ENCODE peak calls at places on chromosomes 13 and 19, in five cellular contexts. One of them, this sample, is unnamed.

GRCh38 chr13:108495686-108496363 is 133.6 kb upstream of the MYO16 start:
- DNase-seq in kidney epithelial cell: no peak
- DNase-seq in IMR-90: no peak
- DNase-seq in lower lobe of right lung: no peak
- DNase-seq in Panc1: no peak
- DNase-seq in this sample: no peak

GRCh38 chr19:57888494-57889231 is at the start of gene ZNF814:
- DNase-seq in IMR-90: peak; percentile 84
- DNase-seq in Panc1: no peak
- DNase-seq in kidney epithelial cell: peak; percentile 57
- DNase-seq in lower lobe of right lung: peak; percentile 78
- DNase-seq in this sample: peak; percentile 29

GRCh38 chr13:32415019-32415418 is 12.9 kb downstream of the N4BP2L1 start:
- DNase-seq in Panc1: no peak
- DNase-seq in lower lobe of right lung: no peak
- DNase-seq in IMR-90: no peak
- DNase-seq in kidney epithelial cell: no peak
- DNase-seq in this sample: no peak

GRCh38 chr19:1237027-1237659 is 662 bp downstream of the CBARP start:
- DNase-seq in lower lobe of right lung: no peak
- DNase-seq in IMR-90: no peak
- DNase-seq in Panc1: no peak
- DNase-seq in kidney epithelial cell: no peak
- DNase-seq in this sample: no peak

GRCh38 chr13:98272549-98272948 is 95.5 kb upstream of the RNF113B start:
- DNase-seq in IMR-90: no peak
- DNase-seq in kidney epithelial cell: no peak
- DNase-seq in Panc1: no peak
- DNase-seq in lower lobe of right lung: no peak
- DNase-seq in this sample: no peak

GRCh38 chr19:47187023-47187655 is 43.9 kb downstream of the BBC3 start:
- DNase-seq in lower lobe of right lung: no peak
- DNase-seq in Panc1: no peak
- DNase-seq in kidney epithelial cell: no peak
- DNase-seq in IMR-90: no peak
- DNase-seq in this sample: no peak

GRCh38 chr13:50589651-50590054 is 253.8 kb downstream of the DLEU7 start:
- DNase-seq in IMR-90: peak; percentile 85
- DNase-seq in kidney epithelial cell: peak; percentile 48
- DNase-seq in Panc1: no peak
- DNase-seq in lower lobe of right lung: no peak
- DNase-seq in this sample: peak; percentile 72

GRCh38 chr19:45164577-45165335 is 4.0 kb upstream of the NKPD1 start:
- DNase-seq in IMR-90: peak; percentile 46
- DNase-seq in lower lobe of right lung: peak; percentile 86
- DNase-seq in Panc1: no peak
- DNase-seq in kidney epithelial cell: peak; percentile 63
- DNase-seq in this sample: no peak

GRCh38 chr13:95197548-95197947 is 103.7 kb downstream of the ABCC4 start:
- DNase-seq in kidney epithelial cell: no peak
- DNase-seq in lower lobe of right lung: no peak
- DNase-seq in Panc1: no peak
- DNase-seq in IMR-90: no peak
- DNase-seq in this sample: no peak

GRCh38 chr13:41587490-41587889 is 130.1 kb downstream of the RGCC start:
- DNase-seq in Panc1: no peak
- DNase-seq in kidney epithelial cell: no peak
- DNase-seq in lower lobe of right lung: no peak
- DNase-seq in IMR-90: no peak
- DNase-seq in this sample: no peak

GRCh38 chr19:47391510-47392223 is 27.7 kb downstream of the MEIS3 start:
- DNase-seq in lower lobe of right lung: peak; percentile 86
- DNase-seq in Panc1: peak; percentile 36
- DNase-seq in IMR-90: peak; percentile 66
- DNase-seq in kidney epithelial cell: peak; percentile 7
- DNase-seq in this sample: peak; percentile 21

GRCh38 chr13:70171151-70171550 is 62.9 kb upstream of the KLHL1 start:
- DNase-seq in Panc1: no peak
- DNase-seq in kidney epithelial cell: no peak
- DNase-seq in IMR-90: no peak
- DNase-seq in lower lobe of right lung: no peak
- DNase-seq in this sample: no peak

GRCh38 chr19:17950310-17951150 is 16.4 kb upstream of the KCNN1 start:
- DNase-seq in IMR-90: no peak
- DNase-seq in lower lobe of right lung: no peak
- DNase-seq in Panc1: no peak
- DNase-seq in kidney epithelial cell: no peak
- DNase-seq in this sample: no peak

GRCh38 chr13:73810647-73811046 is 323.6 kb downstream of the KLF12 start:
- DNase-seq in lower lobe of right lung: no peak
- DNase-seq in kidney epithelial cell: no peak
- DNase-seq in Panc1: no peak
- DNase-seq in IMR-90: peak; percentile 72
- DNase-seq in this sample: no peak

GRCh38 chr13:111283991-111284390 is 36.5 kb upstream of the TEX29 start:
- DNase-seq in IMR-90: no peak
- DNase-seq in Panc1: no peak
- DNase-seq in lower lobe of right lung: no peak
- DNase-seq in kidney epithelial cell: no peak
- DNase-seq in this sample: no peak

GRCh38 chr13:76991432-76991795 is 467 bp upstream of the CLN5 start:
- DNase-seq in lower lobe of right lung: peak; percentile 60
- DNase-seq in kidney epithelial cell: no peak
- DNase-seq in Panc1: no peak
- DNase-seq in IMR-90: no peak
- DNase-seq in this sample: no peak

GRCh38 chr19:41311072-41311471 is 1.1 kb downstream of the CCDC97 start:
- DNase-seq in IMR-90: no peak
- DNase-seq in kidney epithelial cell: no peak
- DNase-seq in Panc1: no peak
- DNase-seq in lower lobe of right lung: no peak
- DNase-seq in this sample: no peak

GRCh38 chr19:28744943-28745342 is 468.0 kb downstream of the UQCRFS1 start:
- DNase-seq in Panc1: no peak
- DNase-seq in kidney epithelial cell: no peak
- DNase-seq in lower lobe of right lung: no peak
- DNase-seq in IMR-90: no peak
- DNase-seq in this sample: no peak

GRCh38 chr19:36488816-36489138 is 584 bp downstream of the ZNF566 start:
- DNase-seq in kidney epithelial cell: no peak
- DNase-seq in lower lobe of right lung: no peak
- DNase-seq in Panc1: no peak
- DNase-seq in IMR-90: no peak
- DNase-seq in this sample: no peak

GRCh38 chr19:47111081-47111589 is 2.4 kb downstream of the ZC3H4 start:
- DNase-seq in IMR-90: no peak
- DNase-seq in lower lobe of right lung: peak; percentile 59
- DNase-seq in Panc1: no peak
- DNase-seq in kidney epithelial cell: no peak
- DNase-seq in this sample: no peak

GRCh38 chr13:113604186-113604585 is 19.6 kb downstream of the TFDP1 start:
- DNase-seq in lower lobe of right lung: no peak
- DNase-seq in IMR-90: no peak
- DNase-seq in Panc1: no peak
- DNase-seq in kidney epithelial cell: no peak
- DNase-seq in this sample: no peak

GRCh38 chr13:30371649-30372265 is 50.5 kb upstream of the UBE2L5 start:
- DNase-seq in IMR-90: peak; percentile 82
- DNase-seq in kidney epithelial cell: no peak
- DNase-seq in Panc1: no peak
- DNase-seq in lower lobe of right lung: no peak
- DNase-seq in this sample: peak; percentile 28

GRCh38 chr19:32201661-32202060 is 143.7 kb upstream of the ZNF507 start:
- DNase-seq in lower lobe of right lung: no peak
- DNase-seq in IMR-90: no peak
- DNase-seq in Panc1: no peak
- DNase-seq in kidney epithelial cell: no peak
- DNase-seq in this sample: no peak

GRCh38 chr13:25214371-25215252 is 42.5 kb upstream of the AMER2 start:
- DNase-seq in Panc1: no peak
- DNase-seq in lower lobe of right lung: no peak
- DNase-seq in kidney epithelial cell: no peak
- DNase-seq in IMR-90: peak; percentile 21
- DNase-seq in this sample: peak; percentile 14

GRCh38 chr13:100987993-100988392 is 313.4 kb upstream of the TMTC4 start:
- DNase-seq in kidney epithelial cell: no peak
- DNase-seq in IMR-90: peak; percentile 26
- DNase-seq in Panc1: no peak
- DNase-seq in lower lobe of right lung: no peak
- DNase-seq in this sample: no peak

GRCh38 chr13:30572859-30573275 is 44.9 kb upstream of the USPL1 start:
- DNase-seq in lower lobe of right lung: no peak
- DNase-seq in IMR-90: peak; percentile 57
- DNase-seq in Panc1: no peak
- DNase-seq in kidney epithelial cell: no peak
- DNase-seq in this sample: no peak

GRCh38 chr19:14333101-14333871 is 48.0 kb upstream of the ADGRE5 start:
- DNase-seq in kidney epithelial cell: no peak
- DNase-seq in Panc1: no peak
- DNase-seq in IMR-90: no peak
- DNase-seq in lower lobe of right lung: no peak
- DNase-seq in this sample: no peak

GRCh38 chr13:39363393-39363792 is 239.6 kb downstream of the LHFPL6 start:
- DNase-seq in Panc1: no peak
- DNase-seq in IMR-90: no peak
- DNase-seq in kidney epithelial cell: no peak
- DNase-seq in lower lobe of right lung: no peak
- DNase-seq in this sample: no peak

GRCh38 chr13:25455146-25455545 is 83.4 kb downstream of the ATP8A2 start:
- DNase-seq in IMR-90: no peak
- DNase-seq in kidney epithelial cell: no peak
- DNase-seq in Panc1: no peak
- DNase-seq in lower lobe of right lung: no peak
- DNase-seq in this sample: no peak

GRCh38 chr13:21034602-21035190 is 26.7 kb downstream of the LATS2 start:
- DNase-seq in IMR-90: no peak
- DNase-seq in Panc1: no peak
- DNase-seq in lower lobe of right lung: no peak
- DNase-seq in kidney epithelial cell: peak; percentile 28
- DNase-seq in this sample: no peak

GRCh38 chr13:75766636-75767035 is 130.5 kb downstream of the LMO7 start:
- DNase-seq in Panc1: no peak
- DNase-seq in lower lobe of right lung: no peak
- DNase-seq in kidney epithelial cell: no peak
- DNase-seq in IMR-90: no peak
- DNase-seq in this sample: no peak
- H3K4me3 ChIP-seq in Panc1: no peak overlapping the region
- H3K4me3 ChIP-seq in lower lobe of right lung: peak overlapping the region; percentile 47
- H3K4me3 ChIP-seq in kidney epithelial cell: no peak overlapping the region
- H3K4me3 ChIP-seq in IMR-90: no peak overlapping the region
- H3K4me3 ChIP-seq in this sample: no peak overlapping the region

DNA sequence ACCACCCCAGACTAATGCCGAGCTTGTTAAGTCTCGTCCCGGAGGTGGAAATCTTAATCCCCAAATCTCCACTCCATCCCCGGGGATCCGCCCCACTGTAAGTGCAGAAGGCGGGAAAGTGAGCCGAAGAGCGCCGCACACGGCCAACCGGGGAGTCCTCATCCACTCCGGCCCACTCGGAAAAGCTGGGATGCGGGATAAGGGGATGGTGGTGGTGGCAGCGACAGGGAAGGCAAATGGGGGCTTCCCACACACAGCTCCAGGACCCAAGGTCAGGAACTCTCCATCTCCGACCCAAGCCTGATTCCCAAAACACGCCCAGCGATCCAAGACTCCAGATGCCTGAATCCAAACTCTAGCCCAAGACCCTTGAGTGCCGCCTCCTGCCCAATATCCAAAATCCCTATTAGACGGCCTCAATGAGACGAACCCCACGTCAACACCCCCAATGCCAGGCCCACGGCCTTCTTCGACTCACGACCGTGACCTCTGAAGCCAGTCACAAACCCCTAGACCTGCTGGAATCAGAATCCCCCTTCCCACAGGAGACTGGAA is 481 bp downstream of the FBL start:
- DNase-seq in Panc1: peak; percentile 84
- DNase-seq in IMR-90: no peak
- DNase-seq in lower lobe of right lung: no peak
- DNase-seq in kidney epithelial cell: no peak
- DNase-seq in this sample: no peak
- TF ChIP-seq CTCF in Panc1: no peak
- TF ChIP-seq CTCF in IMR-90: peak; percentile 20
- TF ChIP-seq CTCF in lower lobe of right lung: no peak
- TF ChIP-seq CTCF in kidney epithelial cell: peak; percentile 26
- TF ChIP-seq CTCF in this sample: no peak

GRCh38 chr13:45138282-45138681 is 18.0 kb downstream of the GTF2F2 start:
- DNase-seq in kidney epithelial cell: peak; percentile 58
- DNase-seq in lower lobe of right lung: no peak
- DNase-seq in IMR-90: no peak
- DNase-seq in Panc1: no peak
- DNase-seq in this sample: no peak

GRCh38 chr13:45132384-45133064 is 12.2 kb downstream of the GTF2F2 start:
- DNase-seq in kidney epithelial cell: no peak
- DNase-seq in IMR-90: no peak
- DNase-seq in lower lobe of right lung: no peak
- DNase-seq in Panc1: no peak
- DNase-seq in this sample: no peak

GRCh38 chr13:45133396-45134118 is 13.2 kb downstream of the GTF2F2 start:
- DNase-seq in IMR-90: no peak
- DNase-seq in Panc1: no peak
- DNase-seq in kidney epithelial cell: no peak
- DNase-seq in lower lobe of right lung: no peak
- DNase-seq in this sample: no peak

GRCh38 chr13:45137501-45137880 is 17.2 kb downstream of the GTF2F2 start:
- DNase-seq in kidney epithelial cell: no peak
- DNase-seq in lower lobe of right lung: no peak
- DNase-seq in Panc1: no peak
- DNase-seq in IMR-90: no peak
- DNase-seq in this sample: no peak

DNA sequence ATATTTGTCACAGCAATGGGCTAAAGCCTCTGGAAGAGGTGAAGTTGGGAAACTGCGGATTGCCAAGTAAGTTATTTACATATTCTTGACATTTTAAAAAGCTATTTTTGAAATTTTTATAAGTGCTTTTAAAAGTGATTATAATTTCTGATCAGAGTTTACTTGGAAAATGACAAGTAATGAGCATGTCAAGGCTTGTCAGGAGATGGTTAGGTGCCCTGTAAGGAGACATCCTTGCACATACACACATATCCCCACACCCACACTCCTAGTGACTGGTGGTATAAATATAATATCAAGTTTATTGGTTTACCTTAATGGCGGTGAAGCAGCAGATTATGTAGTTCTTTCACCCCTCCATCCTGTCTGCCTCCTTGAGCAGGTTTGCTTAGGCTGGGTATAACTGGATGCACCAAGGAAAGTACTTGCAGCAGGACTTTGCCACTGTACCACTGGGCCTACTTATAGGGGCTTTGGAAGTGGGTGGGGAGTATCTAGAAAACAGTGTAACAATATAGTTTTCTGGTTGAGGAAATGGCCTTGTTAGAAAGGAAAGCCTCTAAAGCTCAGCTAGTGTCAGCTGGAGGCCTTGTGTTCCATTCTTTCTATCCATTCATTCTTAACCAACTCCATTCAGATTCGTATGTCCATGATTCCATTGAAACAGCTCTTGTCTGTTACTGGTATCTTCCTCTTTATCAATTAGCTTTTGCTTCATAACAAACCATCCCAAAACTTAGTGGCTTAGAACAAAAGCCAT is 16.6 kb downstream of the GTF2F2 start:
- DNase-seq in lower lobe of right lung: no peak
- DNase-seq in kidney epithelial cell: no peak
- DNase-seq in IMR-90: no peak
- DNase-seq in Panc1: no peak
- DNase-seq in this sample: no peak
- H3K4me3 ChIP-seq in lower lobe of right lung: no peak overlapping the region
- H3K4me3 ChIP-seq in kidney epithelial cell: no peak overlapping the region
- H3K4me3 ChIP-seq in IMR-90: no peak overlapping the region
- H3K4me3 ChIP-seq in Panc1: no peak overlapping the region
- H3K4me3 ChIP-seq in this sample: no peak overlapping the region

GRCh38 chr13:84870190-84870589 is 929.0 kb downstream of the SLITRK6 start:
- DNase-seq in lower lobe of right lung: no peak
- DNase-seq in kidney epithelial cell: no peak
- DNase-seq in Panc1: no peak
- DNase-seq in IMR-90: no peak
- DNase-seq in this sample: no peak
- TF ChIP-seq CTCF in lower lobe of right lung: no peak
- TF ChIP-seq CTCF in kidney epithelial cell: no peak
- TF ChIP-seq CTCF in Panc1: peak; percentile 19
- TF ChIP-seq CTCF in IMR-90: peak; percentile 17
- TF ChIP-seq CTCF in this sample: peak; percentile 40

This sample was measured in AG09309.